ENCODE peak calls at places on chromosomes 16 and 17, in seven cellular contexts. One of them, this sample, is unnamed.

GRCh38 chr17:69485901-69486643 is 71.6 kb downstream of the MAP2K6 start:
- DNase-seq in HCT116: no peak
- DNase-seq in neural progenitor cell: no peak
- DNase-seq in SK-N-SH: no peak
- DNase-seq in GM23338: no peak
- DNase-seq in GM23248: peak
- DNase-seq in PC-3: no peak
- DNase-seq in this sample: no peak

GRCh38 chr17:9239821-9240658 is 218.7 kb downstream of the NTN1 start:
- DNase-seq in HCT116: peak
- DNase-seq in neural progenitor cell: peak
- DNase-seq in SK-N-SH: peak
- DNase-seq in GM23338: peak
- DNase-seq in GM23248: peak
- DNase-seq in PC-3: peak
- DNase-seq in this sample: no peak

GRCh38 chr17:3657874-3658783 is 10.2 kb downstream of the TAX1BP3 start:
- DNase-seq in HCT116: no peak
- DNase-seq in neural progenitor cell: no peak
- DNase-seq in SK-N-SH: no peak
- DNase-seq in GM23338: no peak
- DNase-seq in GM23248: no peak
- DNase-seq in PC-3: no peak
- DNase-seq in this sample: peak

GRCh38 chr16:52912565-52913173 is 140.0 kb downstream of the CHD9NB start:
- DNase-seq in HCT116: peak
- DNase-seq in neural progenitor cell: peak
- DNase-seq in SK-N-SH: peak
- DNase-seq in GM23338: peak
- DNase-seq in GM23248: peak
- DNase-seq in PC-3: peak
- DNase-seq in this sample: peak

GRCh38 chr17:47305302-47305923 is 18.3 kb upstream of the EFCAB13 start:
- DNase-seq in HCT116: no peak
- DNase-seq in neural progenitor cell: no peak
- DNase-seq in SK-N-SH: no peak
- DNase-seq in GM23338: no peak
- DNase-seq in GM23248: peak
- DNase-seq in PC-3: peak
- DNase-seq in this sample: no peak

GRCh38 chr17:42116705-42117396 is 4.3 kb downstream of the KAT2A start:
- DNase-seq in HCT116: peak
- DNase-seq in neural progenitor cell: peak
- DNase-seq in SK-N-SH: peak
- DNase-seq in GM23338: peak
- DNase-seq in GM23248: peak
- DNase-seq in PC-3: no peak
- DNase-seq in this sample: peak

GRCh38 chr17:65698381-65699061 is 137.1 kb upstream of the AXIN2 start:
- DNase-seq in HCT116: no peak
- DNase-seq in neural progenitor cell: peak
- DNase-seq in SK-N-SH: no peak
- DNase-seq in GM23338: peak
- DNase-seq in GM23248: peak
- DNase-seq in PC-3: no peak
- DNase-seq in this sample: no peak

GRCh38 chr16:9521749-9522370 is 430.4 kb downstream of the HAPSTR1 start:
- DNase-seq in HCT116: no peak
- DNase-seq in neural progenitor cell: peak
- DNase-seq in SK-N-SH: no peak
- DNase-seq in GM23338: no peak
- DNase-seq in GM23248: no peak
- DNase-seq in PC-3: no peak
- DNase-seq in this sample: no peak

GRCh38 chr17:77877674-77878355 is 80.7 kb upstream of the TNRC6C start:
- DNase-seq in HCT116: no peak
- DNase-seq in neural progenitor cell: no peak
- DNase-seq in SK-N-SH: no peak
- DNase-seq in GM23338: no peak
- DNase-seq in GM23248: no peak
- DNase-seq in PC-3: no peak
- DNase-seq in this sample: no peak

GRCh38 chr16:88985521-88985920 is 8.5 kb upstream of the CBFA2T3 start:
- DNase-seq in HCT116: no peak
- DNase-seq in neural progenitor cell: no peak
- DNase-seq in SK-N-SH: no peak
- DNase-seq in GM23338: no peak
- DNase-seq in GM23248: no peak
- DNase-seq in PC-3: no peak
- DNase-seq in this sample: no peak

GRCh38 chr16:62639890-62640289 is 603.7 kb upstream of the CDH8 start:
- DNase-seq in HCT116: no peak
- DNase-seq in neural progenitor cell: no peak
- DNase-seq in SK-N-SH: no peak
- DNase-seq in GM23338: no peak
- DNase-seq in GM23248: no peak
- DNase-seq in PC-3: no peak
- DNase-seq in this sample: peak

GRCh38 chr16:78240459-78241222 is 141.2 kb downstream of the WWOX start:
- DNase-seq in HCT116: no peak
- DNase-seq in neural progenitor cell: peak
- DNase-seq in SK-N-SH: no peak
- DNase-seq in GM23338: peak
- DNase-seq in GM23248: no peak
- DNase-seq in PC-3: peak
- DNase-seq in this sample: no peak

GRCh38 chr16:75471723-75472634 is 7.5 kb upstream of the TMEM170A start:
- DNase-seq in HCT116: no peak
- DNase-seq in neural progenitor cell: peak
- DNase-seq in SK-N-SH: peak
- DNase-seq in GM23338: peak
- DNase-seq in GM23248: peak
- DNase-seq in PC-3: peak
- DNase-seq in this sample: peak

GRCh38 chr17:81066072-81066471 is 31.1 kb downstream of the BAIAP2 start:
- DNase-seq in HCT116: no peak
- DNase-seq in neural progenitor cell: no peak
- DNase-seq in SK-N-SH: no peak
- DNase-seq in GM23338: no peak
- DNase-seq in GM23248: peak
- DNase-seq in PC-3: peak
- DNase-seq in this sample: no peak

GRCh38 chr17:51258756-51259573 is 884 bp downstream of the MBTD1 start:
- DNase-seq in HCT116: no peak
- DNase-seq in neural progenitor cell: no peak
- DNase-seq in SK-N-SH: no peak
- DNase-seq in GM23338: no peak
- DNase-seq in GM23248: peak
- DNase-seq in PC-3: peak
- DNase-seq in this sample: no peak

GRCh38 chr16:25988089-25988488 is 296.3 kb downstream of the HS3ST4 start:
- DNase-seq in HCT116: no peak
- DNase-seq in neural progenitor cell: no peak
- DNase-seq in SK-N-SH: no peak
- DNase-seq in GM23338: peak
- DNase-seq in GM23248: no peak
- DNase-seq in PC-3: no peak
- DNase-seq in this sample: no peak

GRCh38 chr17:32921013-32921412 is 6.9 kb upstream of the TMEM98 start:
- DNase-seq in HCT116: no peak
- DNase-seq in neural progenitor cell: no peak
- DNase-seq in SK-N-SH: no peak
- DNase-seq in GM23338: no peak
- DNase-seq in GM23248: no peak
- DNase-seq in PC-3: no peak
- DNase-seq in this sample: no peak

GRCh38 chr17:68961204-68961893 is 6.2 kb upstream of the ABCA8 start:
- DNase-seq in HCT116: no peak
- DNase-seq in neural progenitor cell: no peak
- DNase-seq in SK-N-SH: no peak
- DNase-seq in GM23338: no peak
- DNase-seq in GM23248: peak
- DNase-seq in PC-3: no peak
- DNase-seq in this sample: no peak

GRCh38 chr16:86854058-86854621 is 275.8 kb downstream of the FOXL1 start:
- DNase-seq in HCT116: no peak
- DNase-seq in neural progenitor cell: no peak
- DNase-seq in SK-N-SH: no peak
- DNase-seq in GM23338: no peak
- DNase-seq in GM23248: peak
- DNase-seq in PC-3: no peak
- DNase-seq in this sample: no peak

GRCh38 chr17:50201226-50201854 is at the start of gene COL1A1:
- DNase-seq in HCT116: no peak
- DNase-seq in neural progenitor cell: peak
- DNase-seq in SK-N-SH: peak
- DNase-seq in GM23338: peak
- DNase-seq in GM23248: peak
- DNase-seq in PC-3: no peak
- DNase-seq in this sample: no peak

GRCh38 chr17:15258113-15258512 is 7.0 kb downstream of the PMP22 start:
- DNase-seq in HCT116: no peak
- DNase-seq in neural progenitor cell: no peak
- DNase-seq in SK-N-SH: no peak
- DNase-seq in GM23338: no peak
- DNase-seq in GM23248: no peak
- DNase-seq in PC-3: no peak
- DNase-seq in this sample: no peak
- H3K4me3 ChIP-seq in HCT116: no peak
- H3K4me3 ChIP-seq in neural progenitor cell: no peak
- H3K4me3 ChIP-seq in SK-N-SH: no peak
- H3K4me3 ChIP-seq in GM23338: no peak
- H3K4me3 ChIP-seq in GM23248: no peak
- H3K4me3 ChIP-seq in PC-3: peak
- H3K4me3 ChIP-seq in this sample: no peak

DNA sequence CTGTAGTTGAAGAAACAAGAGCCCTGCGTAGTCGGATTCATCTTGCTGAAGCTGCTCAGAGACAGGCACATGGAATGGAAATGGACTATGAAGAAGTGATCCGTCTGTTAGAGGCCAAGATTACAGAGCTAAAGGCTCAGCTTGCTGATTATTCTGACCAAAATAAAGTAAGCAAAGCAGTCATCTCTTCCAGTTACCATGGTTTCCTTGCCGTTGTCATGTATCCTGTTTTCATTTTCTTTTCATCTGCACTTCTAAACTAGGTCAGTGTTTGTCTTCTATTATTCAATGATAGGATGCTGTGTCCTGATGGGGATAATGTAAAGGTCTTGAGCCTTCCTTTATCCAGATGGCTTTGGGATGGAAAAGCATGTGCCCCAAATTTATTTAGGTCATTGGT is 104.3 kb downstream of the STXBP4 start:
- DNase-seq in HCT116: no peak
- DNase-seq in neural progenitor cell: no peak
- DNase-seq in SK-N-SH: no peak
- DNase-seq in GM23338: no peak
- DNase-seq in GM23248: peak
- DNase-seq in PC-3: no peak
- DNase-seq in this sample: no peak
- TF ChIP-seq EZH2phosphoT487 in HCT116: no peak
- TF ChIP-seq EZH2phosphoT487 in neural progenitor cell: no peak
- TF ChIP-seq EZH2phosphoT487 in SK-N-SH: no peak
- TF ChIP-seq EZH2phosphoT487 in GM23338: no peak
- TF ChIP-seq EZH2phosphoT487 in GM23248: no peak
- TF ChIP-seq EZH2phosphoT487 in PC-3: no peak
- TF ChIP-seq EZH2phosphoT487 in this sample: no peak

GRCh38 chr17:72687941-72688340 is 404.5 kb downstream of the SLC39A11 start:
- DNase-seq in HCT116: no peak
- DNase-seq in neural progenitor cell: no peak
- DNase-seq in SK-N-SH: no peak
- DNase-seq in GM23338: no peak
- DNase-seq in GM23248: no peak
- DNase-seq in PC-3: no peak
- DNase-seq in this sample: no peak

GRCh38 chr17:72682597-72682996 is 409.9 kb downstream of the SLC39A11 start:
- DNase-seq in HCT116: no peak
- DNase-seq in neural progenitor cell: no peak
- DNase-seq in SK-N-SH: no peak
- DNase-seq in GM23338: no peak
- DNase-seq in GM23248: peak
- DNase-seq in PC-3: peak
- DNase-seq in this sample: no peak

GRCh38 chr17:72684405-72685020 is 408.0 kb downstream of the SLC39A11 start:
- DNase-seq in HCT116: no peak
- DNase-seq in neural progenitor cell: no peak
- DNase-seq in SK-N-SH: no peak
- DNase-seq in GM23338: no peak
- DNase-seq in GM23248: no peak
- DNase-seq in PC-3: peak
- DNase-seq in this sample: no peak

GRCh38 chr17:72681844-72682243 is 410.6 kb downstream of the SLC39A11 start:
- DNase-seq in HCT116: peak
- DNase-seq in neural progenitor cell: no peak
- DNase-seq in SK-N-SH: no peak
- DNase-seq in GM23338: peak
- DNase-seq in GM23248: no peak
- DNase-seq in PC-3: no peak
- DNase-seq in this sample: no peak

DNA sequence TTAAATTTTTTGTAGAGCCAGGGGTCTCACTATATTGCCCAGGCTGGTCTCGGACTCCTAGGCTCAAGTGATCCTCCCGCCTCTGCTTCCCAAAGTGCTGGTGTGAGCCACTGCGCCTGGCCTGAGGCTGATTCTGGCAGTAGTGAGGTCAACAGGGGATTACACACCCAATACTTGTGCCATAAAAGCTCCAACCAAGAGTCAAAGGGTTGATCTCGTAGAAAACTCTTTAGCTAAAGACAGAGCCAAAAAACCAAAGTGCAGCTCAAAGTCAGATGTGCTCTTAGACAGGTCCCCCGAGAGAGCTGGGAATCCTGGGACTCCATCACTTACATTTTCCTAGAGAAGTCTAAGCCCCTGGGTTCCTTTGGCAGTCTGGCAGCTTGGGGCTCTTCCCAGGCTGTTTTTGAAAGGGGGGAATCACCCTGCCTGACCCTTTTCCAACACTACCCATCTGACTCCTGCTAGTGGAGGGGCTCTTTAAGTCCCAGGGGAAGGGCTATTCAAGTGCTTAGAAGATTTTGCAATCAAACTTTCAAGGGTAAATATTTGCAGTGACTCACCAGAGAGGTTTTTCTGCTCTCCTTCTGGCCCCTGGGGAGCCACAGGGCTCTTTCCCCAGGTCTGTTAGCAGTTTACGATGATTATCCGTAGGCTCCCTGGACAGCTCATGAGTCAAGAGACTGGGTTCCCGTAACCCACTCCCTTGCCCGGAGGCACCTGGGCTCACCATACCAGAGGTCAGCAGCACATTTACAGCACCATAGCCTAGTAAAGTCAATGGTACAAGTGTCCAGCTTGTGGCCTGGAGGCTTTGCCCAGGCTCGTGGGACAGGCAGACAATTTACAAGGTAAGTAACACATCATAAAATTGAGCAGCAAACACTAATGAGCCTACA is 408.7 kb downstream of the SLC39A11 start:
- DNase-seq in HCT116: peak
- DNase-seq in neural progenitor cell: no peak
- DNase-seq in SK-N-SH: no peak
- DNase-seq in GM23338: no peak
- DNase-seq in GM23248: peak
- DNase-seq in PC-3: peak
- DNase-seq in this sample: no peak
- H3K4me3 ChIP-seq in HCT116: peak
- H3K4me3 ChIP-seq in neural progenitor cell: no peak
- H3K4me3 ChIP-seq in SK-N-SH: no peak
- H3K4me3 ChIP-seq in GM23338: no peak
- H3K4me3 ChIP-seq in GM23248: no peak
- H3K4me3 ChIP-seq in PC-3: peak
- H3K4me3 ChIP-seq in this sample: no peak

GRCh38 chr17:74924250-74924948 is at the start of gene OTOP2:
- DNase-seq in HCT116: no peak
- DNase-seq in neural progenitor cell: peak
- DNase-seq in SK-N-SH: peak
- DNase-seq in GM23338: peak
- DNase-seq in GM23248: no peak
- DNase-seq in PC-3: no peak
- DNase-seq in this sample: no peak
- TF ChIP-seq EZH2phosphoT487 in HCT116: no peak
- TF ChIP-seq EZH2phosphoT487 in neural progenitor cell: peak
- TF ChIP-seq EZH2phosphoT487 in SK-N-SH: peak
- TF ChIP-seq EZH2phosphoT487 in GM23338: no peak
- TF ChIP-seq EZH2phosphoT487 in GM23248: peak
- TF ChIP-seq EZH2phosphoT487 in PC-3: no peak
- TF ChIP-seq EZH2phosphoT487 in this sample: no peak